ENCODE peak calls at places on chromosome 11, in six cellular contexts. X, F, Q, C, Z and P are unnamed samples.
A peak's percentile ranks its signal among the peaks of the same experiment; 100 is the strongest.

GRCh38 chr11:79067355-79067685 is 373.5 kb downstream of the TENM4 start:
- DNase-seq in X (no peak), F (no peak), Q (no peak), C (no peak), Z (no peak), P (no peak)

GRCh38 chr11:114019046-114019445 is 40.5 kb upstream of the ZBTB16 start:
- DNase-seq in X (no peak), F (no peak), Q (no peak), C (no peak), Z (no peak), P (no peak)

GRCh38 chr11:79397252-79397651 is 43.6 kb downstream of the TENM4 start:
- DNase-seq in X (no peak), F (no peak), Q (no peak), C (no peak), Z (no peak), P (no peak)

GRCh38 chr11:116835791-116836647 is 1.4 kb downstream of the APOA1 start:
- DNase-seq in X (peak; percentile 87), F (peak; percentile 88), Q (peak; percentile 87), C (peak; percentile 98), Z (peak; percentile 98), P (peak; percentile 89)

GRCh38 chr11:27718853-27719574 is 18.8 kb upstream of the BDNF start:
- DNase-seq in X (no peak), F (peak; percentile 76), Q (no peak), C (peak; percentile 55), Z (no peak), P (no peak)

GRCh38 chr11:67262731-67263675 is 3.3 kb upstream of the GRK2 start:
- DNase-seq in X (peak; percentile 85), F (peak; percentile 82), Q (peak; percentile 94), C (peak; percentile 82), Z (peak; percentile 90), P (peak; percentile 83)

GRCh38 chr11:115126515-115127208 is 377.6 kb downstream of the CADM1 start:
- DNase-seq in X (no peak), F (no peak), Q (no peak), C (no peak), Z (no peak), P (no peak)

GRCh38 chr11:71406681-71407080 is 41.5 kb downstream of the DHCR7 start:
- DNase-seq in X (no peak), F (no peak), Q (peak; percentile 49), C (no peak), Z (no peak), P (no peak)

GRCh38 chr11:8870461-8871282 is 40.3 kb upstream of the AKIP1 start:
- DNase-seq in X (peak; percentile 42), F (peak; percentile 77), Q (peak; percentile 9), C (peak; percentile 77), Z (peak; percentile 72), P (peak; percentile 25)

GRCh38 chr11:42205518-42205917 is 746.1 kb upstream of the LRRC4C start:
- DNase-seq in X (no peak), F (no peak), Q (peak; percentile 17), C (no peak), Z (no peak), P (no peak)

GRCh38 chr11:64250875-64251721 is at the start of gene PLCB3:
- DNase-seq in X (peak; percentile 69), F (peak; percentile 79), Q (no peak), C (no peak), Z (peak; percentile 74), P (peak; percentile 88)

GRCh38 chr11:101049123-101049522 is 80.5 kb downstream of the PGR start:
- DNase-seq in X (no peak), F (no peak), Q (no peak), C (no peak), Z (no peak), P (no peak)

GRCh38 chr11:88979641-88980040 is 86.1 kb downstream of the GRM5 start:
- DNase-seq in X (no peak), F (no peak), Q (no peak), C (no peak), Z (no peak), P (no peak)

GRCh38 chr11:78595431-78596130 is 20.9 kb upstream of the NARS2 start:
- DNase-seq in X (no peak), F (peak; percentile 32), Q (no peak), C (no peak), Z (peak; percentile 68), P (no peak)

GRCh38 chr11:59899532-59899931 is 20.9 kb downstream of the OOSP3 start:
- DNase-seq in X (no peak), F (no peak), Q (no peak), C (peak; percentile 26), Z (peak; percentile 66), P (no peak)

GRCh38 chr11:26551186-26551801 is 20.8 kb downstream of the MUC15 start:
- DNase-seq in X (no peak), F (no peak), Q (no peak), C (peak; percentile 44), Z (peak; percentile 75), P (no peak)

GRCh38 chr11:7574491-7575129 is 60.8 kb downstream of the PPFIBP2 start:
- DNase-seq in X (no peak), F (no peak), Q (no peak), C (peak; percentile 41), Z (no peak), P (no peak)

GRCh38 chr11:74024630-74025029 is 15.7 kb upstream of the UCP3 start:
- DNase-seq in X (peak; percentile 46), F (no peak), Q (no peak), C (peak; percentile 90), Z (no peak), P (no peak)

GRCh38 chr11:78202733-78203167 is 14.0 kb downstream of the USP35 start:
- DNase-seq in X (peak; percentile 43), F (no peak), Q (no peak), C (no peak), Z (no peak), P (no peak)

GRCh38 chr11:75667831-75668507 is 869 bp downstream of the MAP6 start:
- DNase-seq in X (peak; percentile 50), F (peak; percentile 86), Q (peak; percentile 57), C (peak; percentile 27), Z (peak; percentile 70), P (peak; percentile 71)

GRCh38 chr11:12864316-12865156 is 144.6 kb upstream of the RASSF10 start:
- DNase-seq in X (no peak), F (no peak), Q (peak; percentile 17), C (peak; percentile 91), Z (peak; percentile 60), P (no peak)

GRCh38 chr11:78262710-78263109 is 74.0 kb downstream of the USP35 start:
- DNase-seq in X (no peak), F (no peak), Q (no peak), C (no peak), Z (no peak), P (no peak)

GRCh38 chr11:96177132-96177531 is 165.9 kb downstream of the MAML2 start:
- DNase-seq in X (no peak), F (no peak), Q (no peak), C (no peak), Z (no peak), P (no peak)

GRCh38 chr11:62132689-62133293 is 9.0 kb downstream of the INCENP start:
- DNase-seq in X (no peak), F (no peak), Q (no peak), C (no peak), Z (no peak), P (no peak)

GRCh38 chr11:73156114-73156513 is 14.0 kb upstream of the FCHSD2 start:
- DNase-seq in X (no peak), F (no peak), Q (no peak), C (no peak), Z (no peak), P (no peak)